ENCODE peak calls at places on chromosome 7, in seven cellular contexts. J is H1, M is HCT116, L is K562, W is GM12878, N is HepG2, B is SK-N-SH. D is an unnamed sample.

GRCh38 chr7:92827464-92827863 is 8.9 kb downstream of the CDK6 start:
- DNase-seq in W (no peak), M (no peak), J (no peak), L (no peak), B (peak), N (no peak), D (no peak)

GRCh38 chr7:43700646-43701501 is 28.4 kb downstream of the COA1 start:
- DNase-seq in B (no peak), N (no peak), M (no peak), W (no peak), J (no peak), L (no peak), D (peak)

GRCh38 chr7:84914598-84914997 is 272.3 kb downstream of the SEMA3D start:
- DNase-seq in M (peak), W (no peak), N (peak), J (no peak), L (no peak), B (no peak), D (peak)

GRCh38 chr7:1851731-1852531 is 181.9 kb downstream of the ELFN1 start:
- DNase-seq in B (no peak), L (no peak), N (no peak), M (no peak), J (no peak), W (no peak), D (no peak)

GRCh38 chr7:96921771-96922170 is 83.6 kb upstream of the DLX6 start:
- DNase-seq in M (no peak), L (no peak), N (no peak), W (no peak), B (no peak), J (no peak), D (no peak)

GRCh38 chr7:155369-156000 is 36.9 kb upstream of the FAM20C start:
- DNase-seq in W (no peak), N (no peak), J (no peak), M (no peak), L (no peak), B (no peak), D (no peak)

GRCh38 chr7:132035517-132036362 is 479.3 kb upstream of the PODXL start:
- DNase-seq in B (no peak), M (no peak), J (no peak), N (no peak), W (no peak), L (no peak), D (no peak)

GRCh38 chr7:12440229-12440628 is 36.6 kb upstream of the VWDE start:
- DNase-seq in J (no peak), N (no peak), W (no peak), M (no peak), B (no peak), L (no peak), D (no peak)

GRCh38 chr7:104328308-104328969 is at the start of gene LHFPL3:
- DNase-seq in L (no peak), J (no peak), N (no peak), M (no peak), B (peak), W (no peak), D (no peak)

GRCh38 chr7:140230517-140230861 is 53.7 kb upstream of the KDM7A start:
- DNase-seq in M (no peak), W (no peak), B (peak), L (peak), J (no peak), N (peak), D (peak)

GRCh38 chr7:47506716-47507354 is 75.1 kb downstream of the TNS3 start:
- DNase-seq in J (no peak), L (no peak), M (no peak), W (no peak), N (no peak), B (no peak), D (no peak)

GRCh38 chr7:252981-253380 is 37.0 kb upstream of the FOXL3 start:
- DNase-seq in W (no peak), J (no peak), L (no peak), N (no peak), M (no peak), B (no peak), D (no peak)

GRCh38 chr7:15753834-15754600 is 67.5 kb upstream of the MEOX2 start:
- DNase-seq in L (no peak), N (no peak), J (no peak), M (no peak), W (no peak), B (no peak), D (no peak)

GRCh38 chr7:142933092-142933475 is 462 bp downstream of the TRPV5 start:
- DNase-seq in B (no peak), J (no peak), M (no peak), N (no peak), W (no peak), L (no peak), D (no peak)

GRCh38 chr7:83849135-83849534 is 200.2 kb upstream of the SEMA3E start:
- DNase-seq in M (no peak), B (no peak), L (no peak), N (no peak), J (no peak), W (no peak), D (no peak)

GRCh38 chr7:129525225-129525862 is 23.0 kb downstream of the SMKR1 start:
- DNase-seq in B (no peak), M (no peak), L (no peak), W (no peak), J (no peak), N (no peak), D (no peak)

GRCh38 chr7:99380823-99381663 is 6.5 kb downstream of the ARPC1B start:
- DNase-seq in N (peak), W (peak), M (no peak), L (no peak), B (peak), J (no peak), D (no peak)

GRCh38 chr7:98985945-98986344 is 107.6 kb downstream of the TRRAP start:
- DNase-seq in B (no peak), W (no peak), M (no peak), N (no peak), L (no peak), J (no peak), D (no peak)

GRCh38 chr7:1550846-1551155 is 5.2 kb downstream of the TMEM184A start:
- DNase-seq in M (no peak), L (no peak), N (no peak), J (no peak), B (peak), W (no peak), D (no peak)

GRCh38 chr7:96327429-96327828 is 5.5 kb upstream of the SLC25A13 start:
- DNase-seq in N (peak), L (no peak), J (no peak), M (no peak), W (no peak), B (no peak), D (no peak)

GRCh38 chr7:110522061-110522750 is 568.7 kb upstream of the LRRN3 start:
- DNase-seq in M (no peak), N (peak), L (no peak), J (no peak), W (no peak), B (peak), D (no peak)

GRCh38 chr7:51077951-51078350 is 238.7 kb downstream of the COBL start:
- DNase-seq in W (no peak), M (no peak), N (no peak), J (no peak), L (no peak), B (no peak), D (no peak)

GRCh38 chr7:104225441-104225840 is 17.6 kb upstream of the ORC5 start:
- DNase-seq in M (no peak), N (no peak), J (no peak), L (no peak), B (no peak), W (no peak), D (no peak)

GRCh38 chr7:31805209-31805818 is 118.3 kb downstream of the PPP1R17 start:
- DNase-seq in M (no peak), L (no peak), B (no peak), N (no peak), J (no peak), W (no peak), D (no peak)

GRCh38 chr7:92874567-92874966 is 38.2 kb upstream of the CDK6 start:
- DNase-seq in N (no peak), B (no peak), W (no peak), L (no peak), M (no peak), J (no peak), D (no peak)

GRCh38 chr7:1176891-1177373 is 16.9 kb upstream of the ZFAND2A start:
- DNase-seq in L (peak), J (no peak), W (peak), N (peak), B (peak), M (peak), D (peak)

GRCh38 chr7:5673125-5673524 is 108.3 kb downstream of the RNF216 start:
- DNase-seq in J (no peak), W (no peak), M (no peak), B (no peak), L (no peak), N (no peak), D (no peak)

GRCh38 chr7:45219801-45220200 is 62.2 kb downstream of the RAMP3 start:
- DNase-seq in M (no peak), N (no peak), B (peak), L (no peak), J (no peak), W (no peak), D (no peak)

GRCh38 chr7:147937428-147937827 is 653.1 kb upstream of the C7orf33 start:
- DNase-seq in W (no peak), L (no peak), J (no peak), N (no peak), M (no peak), B (no peak), D (no peak)

DNA sequence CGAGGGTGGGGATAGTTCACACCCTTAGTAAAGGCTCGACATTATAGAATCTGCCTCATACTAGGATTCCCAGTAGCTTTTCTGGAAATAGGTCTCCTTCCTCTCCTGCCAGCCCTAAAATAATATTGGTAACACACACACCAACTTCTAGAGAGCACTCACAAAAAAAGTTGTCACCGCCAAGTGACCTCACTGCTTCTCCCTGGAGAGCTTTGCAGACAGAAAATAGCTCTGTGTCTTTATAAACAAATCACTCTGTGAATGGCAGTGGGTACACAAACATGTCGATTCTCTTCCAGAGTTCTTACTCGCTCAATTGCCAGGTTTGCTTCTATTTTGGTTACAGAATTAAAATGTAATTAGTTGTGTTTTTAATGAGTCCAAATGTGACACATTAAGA is 649.2 kb upstream of the C7orf33 start:
- DNase-seq in M (no peak), B (no peak), N (no peak), J (no peak), W (no peak), L (no peak), D (no peak)
- TF ChIP-seq JUND in M (no peak), B (no peak), N (no peak), J (no peak), W (no peak), L (no peak), D (no peak)

GRCh38 chr7:38296059-38296857 is 22.8 kb upstream of the TARP start:
- DNase-seq in N (no peak), B (no peak), M (no peak), L (no peak), W (peak), J (no peak), D (no peak)
- TF ChIP-seq JUND in N (no peak), B (no peak), M (no peak), L (no peak), W (no peak), J (no peak), D (no peak)

GRCh38 chr7:20441886-20442505 is 111.3 kb downstream of the ITGB8 start:
- DNase-seq in N (no peak), J (no peak), B (no peak), L (no peak), M (no peak), W (no peak), D (peak)
- TF ChIP-seq JUND in N (no peak), J (no peak), B (no peak), L (no peak), M (no peak), W (no peak), D (peak)

GRCh38 chr7:157816526-157817250 is 479.9 kb downstream of the DNAJB6 start:
- DNase-seq in N (no peak), J (no peak), B (no peak), L (no peak), W (no peak), M (no peak), D (no peak)

GRCh38 chr7:157813741-157814661 is 477.2 kb downstream of the DNAJB6 start:
- DNase-seq in M (no peak), N (no peak), J (no peak), B (no peak), W (no peak), L (no peak), D (no peak)

GRCh38 chr7:157817433-157817832 is 480.6 kb downstream of the DNAJB6 start:
- DNase-seq in B (no peak), W (no peak), J (no peak), L (no peak), N (no peak), M (no peak), D (no peak)

GRCh38 chr7:157816086-157816485 is 479.3 kb downstream of the DNAJB6 start:
- DNase-seq in J (no peak), W (no peak), N (no peak), L (no peak), B (no peak), M (no peak), D (no peak)

DNA sequence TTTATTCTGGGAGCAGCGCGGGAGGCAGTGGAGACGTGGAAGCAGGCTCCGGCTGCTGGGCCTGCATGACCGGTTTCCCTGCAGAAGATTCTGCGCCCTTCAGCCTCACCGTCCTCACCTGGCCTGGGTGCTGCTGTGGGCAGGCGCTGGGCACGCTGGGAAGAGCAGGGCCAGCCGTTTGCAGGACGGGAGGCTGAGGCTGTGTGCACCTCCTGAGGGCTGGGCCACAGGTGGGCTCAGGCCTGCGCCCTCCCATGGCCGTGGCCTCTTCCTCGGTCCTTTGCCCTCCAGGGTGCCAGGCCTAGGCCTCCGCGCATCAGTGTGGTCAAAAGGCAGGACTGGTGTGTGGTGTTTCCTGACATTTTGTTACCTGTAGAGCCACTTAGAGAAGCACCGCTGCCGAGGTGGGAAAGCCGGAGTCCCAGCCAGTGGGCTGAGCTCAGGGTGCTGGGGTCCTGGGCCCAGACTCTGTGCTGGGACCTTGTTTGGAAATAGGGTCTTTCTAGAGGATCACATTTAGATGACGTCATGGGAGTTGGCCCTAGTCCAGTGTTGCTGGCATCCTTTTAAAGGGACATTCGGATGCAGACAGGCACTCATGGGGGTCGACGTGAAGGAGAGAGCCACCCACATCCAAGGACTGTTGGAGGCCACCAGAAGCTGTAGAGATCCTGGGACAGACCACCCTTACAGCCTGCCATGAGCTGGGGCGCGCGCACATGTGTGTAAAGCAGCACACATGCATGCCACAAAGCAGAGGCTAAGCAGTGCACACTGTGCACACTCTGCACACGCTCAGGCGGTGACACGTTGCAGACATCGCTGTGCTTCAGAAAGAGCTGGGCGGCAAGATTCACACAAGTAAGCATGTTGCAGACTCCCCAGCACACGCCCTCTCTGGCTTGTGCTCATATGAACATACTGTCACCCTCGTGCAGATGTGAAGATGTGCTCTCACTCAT is 478.5 kb downstream of the DNAJB6 start:
- DNase-seq in J (no peak), N (no peak), M (no peak), B (no peak), L (no peak), W (no peak), D (peak)
- TF ChIP-seq JUND in J (no peak), N (no peak), M (no peak), B (no peak), L (no peak), W (no peak), D (no peak)

GRCh38 chr7:27198871-27199801 is 755 bp downstream of the HOXA13 start:
- DNase-seq in N (no peak), B (peak), M (no peak), J (no peak), W (no peak), L (no peak), D (no peak)
- TF ChIP-seq JUND in N (no peak), B (no peak), M (no peak), J (no peak), W (no peak), L (no peak), D (no peak)

GRCh38 chr7:101564778-101565211 is 64.3 kb downstream of the MYL10 start:
- DNase-seq in B (peak), J (peak), L (peak), W (no peak), N (peak), M (peak), D (peak)

GRCh38 chr7:101562531-101563197 is 66.4 kb downstream of the MYL10 start:
- DNase-seq in W (no peak), L (no peak), M (no peak), N (no peak), B (no peak), J (no peak), D (no peak)

GRCh38 chr7:101563933-101564777 is 64.9 kb downstream of the MYL10 start:
- DNase-seq in J (no peak), M (no peak), N (no peak), W (no peak), B (no peak), L (no peak), D (no peak)

GRCh38 chr7:101565601-101566209 is 63.4 kb downstream of the MYL10 start:
- DNase-seq in N (no peak), L (no peak), J (no peak), M (no peak), B (no peak), W (no peak), D (peak)

GRCh38 chr7:101563198-101563901 is 65.7 kb downstream of the MYL10 start:
- DNase-seq in W (no peak), N (no peak), M (no peak), J (no peak), L (no peak), B (no peak), D (no peak)
- TF ChIP-seq JUND in W (no peak), N (no peak), M (no peak), J (no peak), L (no peak), B (no peak), D (no peak)

DNA sequence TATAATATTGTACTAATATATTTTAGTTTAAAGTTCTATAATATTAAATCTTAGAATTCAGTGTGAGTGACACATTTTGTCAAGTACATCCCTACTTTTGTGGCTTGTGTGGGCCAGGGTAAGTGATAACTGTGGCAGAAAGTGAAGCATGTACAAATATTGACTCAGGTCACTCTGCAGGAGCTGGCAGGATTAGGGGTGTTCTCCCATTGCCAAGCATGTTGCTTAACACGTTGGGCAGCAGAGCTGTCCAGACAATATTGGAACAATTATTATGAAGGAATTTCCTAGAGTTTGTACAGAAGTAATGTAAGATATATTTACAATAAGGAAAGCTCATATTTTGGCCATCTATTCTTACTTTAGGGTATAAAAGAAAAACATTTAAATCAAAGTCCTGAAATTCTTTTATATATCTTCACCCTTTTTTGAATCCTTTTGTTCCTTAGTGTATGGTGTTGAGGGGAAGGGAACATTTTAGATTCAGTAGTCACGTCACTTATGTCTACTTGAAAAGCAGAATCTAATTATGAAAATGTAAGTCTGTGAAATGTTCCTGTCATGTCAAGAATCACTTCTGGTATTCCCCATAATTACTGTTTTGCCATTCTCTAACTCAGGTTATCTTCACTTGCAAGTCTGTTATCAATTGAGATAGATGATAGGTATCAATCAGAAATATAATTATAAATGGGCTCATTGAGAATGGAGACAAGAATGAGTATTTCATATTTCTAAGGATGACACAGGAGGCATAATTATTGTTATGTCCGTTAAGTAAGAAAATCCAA is 4.1 kb downstream of the HDAC9 start:
- DNase-seq in W (no peak), J (no peak), L (no peak), B (no peak), M (no peak), N (no peak), D (peak)
- TF ChIP-seq JUND in W (no peak), J (no peak), L (no peak), B (no peak), M (no peak), N (no peak), D (peak)

DNA sequence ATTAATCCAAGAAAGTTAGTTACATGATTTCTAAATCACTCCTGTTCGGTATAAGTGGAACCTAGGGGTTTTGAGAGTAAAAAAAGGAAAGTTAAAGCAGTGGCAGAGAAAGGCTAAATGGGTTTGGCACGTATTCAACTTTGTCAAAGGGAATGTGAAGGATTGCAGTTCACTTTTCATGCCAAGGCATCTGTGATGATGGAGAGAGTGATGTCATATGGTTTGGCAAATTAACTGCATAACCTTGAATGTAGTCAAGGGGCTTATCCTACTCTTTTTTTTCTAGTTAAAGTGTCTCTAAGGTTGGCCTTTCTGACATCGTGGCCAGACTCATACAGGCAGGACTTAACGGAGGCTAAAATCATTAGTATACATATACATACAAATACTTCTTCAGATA is 277.8 kb downstream of the EXOC4 start:
- DNase-seq in L (no peak), M (no peak), B (no peak), W (no peak), J (no peak), N (no peak), D (no peak)
- TF ChIP-seq JUND in L (no peak), M (no peak), B (peak), W (no peak), J (no peak), N (no peak), D (no peak)